ENCODE peak calls at places on chromosomes 16 and 17, in eight cellular contexts. B is mesendoderm, I is A549, U is K562, F is heart right ventricle, X is A673, V is thoracic aorta, G is Peyer's patch. H is an unnamed sample.

GRCh38 chr17:39410279-39410678 is 8.9 kb upstream of the FBXL20 start:
- DNase-seq in G (no peak), I (no peak), U (no peak), V (no peak), F (no peak), B (no peak), X (no peak), H (no peak)

GRCh38 chr17:4319221-4319620 is 47.3 kb downstream of the UBE2G1 start:
- DNase-seq in F (no peak), B (no peak), G (no peak), V (no peak), X (no peak), U (no peak), I (no peak), H (no peak)

GRCh38 chr16:67157892-67158635 is 1.6 kb downstream of the TRADD start:
- DNase-seq in F (no peak), B (no peak), G (no peak), I (no peak), X (no peak), U (no peak), V (no peak), H (no peak)

GRCh38 chr17:44599298-44600175 is 42.3 kb downstream of the FZD2 start:
- DNase-seq in I (peak; percentile 93), F (no peak), G (peak; percentile 48), X (no peak), V (peak; percentile 78), U (peak; percentile 39), B (peak; percentile 83), H (no peak)

GRCh38 chr17:7260601-7261376 is 1.5 kb downstream of the CLDN7 start:
- DNase-seq in G (peak; percentile 85), B (peak; percentile 80), V (no peak), X (no peak), I (no peak), U (no peak), F (no peak), H (no peak)

GRCh38 chr16:11609474-11610120 is 22.9 kb upstream of the LITAF start:
- DNase-seq in F (no peak), U (no peak), V (no peak), I (no peak), X (no peak), B (no peak), G (no peak), H (no peak)

GRCh38 chr17:39635614-39636176 is 1.2 kb upstream of the STARD3 start:
- DNase-seq in V (no peak), G (no peak), B (peak; percentile 55), I (no peak), X (no peak), U (peak; percentile 47), F (no peak), H (no peak)

GRCh38 chr16:84286568-84287220 is 8.0 kb upstream of the WFDC1 start:
- DNase-seq in X (no peak), I (no peak), G (no peak), B (no peak), V (no peak), F (peak; percentile 74), U (no peak), H (no peak)

GRCh38 chr16:19382887-19383816 is 34.5 kb upstream of the TMC5 start:
- DNase-seq in F (no peak), V (no peak), B (no peak), X (no peak), G (no peak), U (no peak), I (no peak), H (peak; percentile 5)

GRCh38 chr16:11432856-11433395 is 87.7 kb downstream of the RMI2 start:
- DNase-seq in B (no peak), X (no peak), G (no peak), U (no peak), V (no peak), F (no peak), I (no peak), H (no peak)

GRCh38 chr16:82658796-82659195 is 32.0 kb downstream of the CDH13 start:
- DNase-seq in I (no peak), U (no peak), G (no peak), V (no peak), B (no peak), X (no peak), F (no peak), H (no peak)

GRCh38 chr16:79047337-79047736 is 553.2 kb downstream of the MAF start:
- DNase-seq in B (peak; percentile 30), V (no peak), I (peak; percentile 17), G (no peak), X (peak; percentile 8), F (no peak), U (peak; percentile 27), H (no peak)

GRCh38 chr17:15490634-15491261 is 23.3 kb upstream of the CDRT4 start:
- DNase-seq in F (peak; percentile 71), V (no peak), X (peak; percentile 46), U (peak; percentile 83), I (no peak), G (peak; percentile 90), B (peak; percentile 99), H (peak; percentile 43)

GRCh38 chr17:19014628-19015215 is 10.2 kb upstream of the FAM83G start:
- DNase-seq in I (no peak), X (no peak), F (no peak), V (no peak), B (no peak), U (no peak), G (no peak), H (no peak)
- H3K27ac ChIP-seq in I (no peak overlapping the region), X (no peak overlapping the region), F (no peak overlapping the region), V (no peak overlapping the region), B (no peak overlapping the region), U (no peak overlapping the region), G (no peak overlapping the region), H (no peak overlapping the region)

GRCh38 chr16:50434872-50435478 is 66.2 kb upstream of the BRD7 start:
- DNase-seq in G (no peak), B (no peak), X (no peak), F (no peak), I (no peak), V (no peak), U (no peak), H (no peak)

GRCh38 chr16:50440991-50441390 is 72.2 kb upstream of the BRD7 start:
- DNase-seq in V (no peak), F (no peak), U (no peak), X (no peak), I (no peak), B (no peak), G (no peak), H (no peak)

GRCh38 chr16:50436271-50436670 is 67.5 kb upstream of the BRD7 start:
- DNase-seq in U (no peak), X (no peak), B (no peak), V (no peak), G (no peak), I (no peak), F (no peak), H (no peak)

GRCh38 chr16:50440531-50440930 is 71.7 kb upstream of the BRD7 start:
- DNase-seq in G (peak; percentile 18), X (no peak), V (no peak), B (peak; percentile 34), F (no peak), I (no peak), U (no peak), H (no peak)

DNA sequence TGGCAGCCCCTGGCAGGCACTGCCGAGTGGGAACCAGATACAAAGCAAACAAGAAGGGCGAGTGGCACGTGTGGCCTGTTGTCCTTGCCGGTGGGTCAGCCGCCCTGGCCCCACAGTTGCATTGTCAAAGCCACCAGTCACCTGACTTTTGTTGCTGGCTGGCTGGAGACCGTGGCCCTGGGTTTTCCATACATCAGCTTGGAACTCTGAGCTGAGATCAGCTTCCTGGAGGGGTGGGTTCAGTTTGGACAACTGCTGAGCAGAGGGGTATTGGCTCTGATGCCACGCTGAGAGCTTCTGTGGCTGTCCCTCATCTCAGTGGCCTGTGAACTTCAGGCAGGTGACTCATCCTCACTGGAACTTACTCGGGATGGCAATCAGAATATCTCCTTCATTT is 69.3 kb upstream of the BRD7 start:
- DNase-seq in B (no peak), V (no peak), U (no peak), F (no peak), G (no peak), I (no peak), X (no peak), H (no peak)
- H3K27ac ChIP-seq in B (no peak overlapping the region), V (no peak overlapping the region), U (no peak overlapping the region), F (no peak overlapping the region), G (no peak overlapping the region), I (no peak overlapping the region), X (no peak overlapping the region), H (no peak overlapping the region)

DNA sequence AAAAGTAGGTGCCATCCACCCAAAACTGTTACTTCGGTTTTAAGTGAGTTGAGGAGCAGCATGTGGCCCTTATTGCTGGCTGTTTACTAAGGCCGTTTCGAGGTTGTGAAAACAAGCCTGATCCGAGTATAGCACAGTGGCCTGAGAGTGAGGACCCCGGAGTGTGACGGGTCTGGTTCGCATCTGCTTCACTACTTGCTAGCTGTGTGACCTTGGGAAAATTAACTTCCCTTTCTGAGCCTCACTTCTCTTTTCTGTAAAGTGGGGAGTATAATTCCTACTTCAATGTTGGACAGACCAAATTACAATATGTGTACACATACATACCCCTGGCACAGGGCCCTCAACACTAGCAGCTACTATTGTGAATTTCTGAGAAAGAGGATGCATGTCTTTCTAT is 11.7 kb upstream of the HEATR6 start:
- DNase-seq in G (no peak), V (no peak), F (no peak), X (no peak), U (no peak), I (no peak), B (no peak), H (no peak)
- H3K27ac ChIP-seq in G (no peak overlapping the region), V (no peak overlapping the region), F (no peak overlapping the region), X (no peak overlapping the region), U (no peak overlapping the region), I (no peak overlapping the region), B (no peak overlapping the region), H (no peak overlapping the region)

GRCh38 chr17:68738044-68738443 is 136.9 kb upstream of the FAM20A start:
- DNase-seq in V (no peak), B (peak; percentile 47), X (no peak), I (no peak), U (no peak), G (no peak), F (no peak), H (no peak)

GRCh38 chr17:68733241-68734176 is 132.3 kb upstream of the FAM20A start:
- DNase-seq in U (no peak), I (no peak), V (no peak), B (peak; percentile 99), G (no peak), F (no peak), X (peak; percentile 29), H (no peak)

GRCh38 chr17:68732301-68732749 is 131.2 kb upstream of the FAM20A start:
- DNase-seq in V (no peak), I (no peak), U (no peak), B (peak; percentile 98), X (no peak), F (no peak), G (no peak), H (no peak)

GRCh38 chr17:68734202-68734825 is 133.1 kb upstream of the FAM20A start:
- DNase-seq in U (no peak), F (no peak), G (no peak), I (no peak), V (no peak), B (no peak), X (no peak), H (no peak)

DNA sequence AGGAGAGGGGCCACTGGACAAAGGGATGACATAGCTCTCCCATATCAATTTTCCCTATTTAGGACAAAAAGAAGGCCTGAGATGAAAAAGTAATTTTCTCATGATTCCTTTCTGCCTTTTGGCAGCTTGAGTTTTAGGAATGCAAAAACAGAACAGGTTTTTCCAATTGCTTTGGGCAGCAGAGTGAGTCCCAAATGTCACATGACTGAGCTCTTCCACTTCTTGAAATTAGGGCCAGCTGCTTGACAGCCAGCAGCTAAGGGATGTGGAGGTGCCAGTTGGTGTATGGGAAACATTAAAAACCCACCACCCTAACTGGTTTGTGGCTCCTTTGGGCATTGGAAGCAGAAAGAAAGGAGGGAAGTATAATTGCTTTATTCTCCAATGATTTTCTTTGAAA is 133.7 kb upstream of the FAM20A start:
- DNase-seq in F (no peak), U (no peak), V (no peak), G (no peak), B (no peak), I (no peak), X (no peak), H (no peak)
- H3K27ac ChIP-seq in F (no peak overlapping the region), U (no peak overlapping the region), V (no peak overlapping the region), G (no peak overlapping the region), B (peak overlapping the region; percentile 97), I (no peak overlapping the region), X (no peak overlapping the region), H (no peak overlapping the region)

H was measured in caudate nucleus.